ENCODE peak calls at places on chromosomes 4 and X, in eight cellular contexts. D is left ventricle myocardium inferior, K is epithelial cell of esophagus, G is gastrocnemius medialis, E is choroid plexus epithelial cell, U is lower leg skin, W is upper lobe of right lung, S is GM06990. F is an unnamed sample.

GRCh38 chrX:56798866-56799864 is 70.1 kb downstream of the NBDY start:
- DNase-seq in W (peak), K (no peak), E (no peak), G (peak), D (no peak), S (no peak), U (no peak), F (no peak)

GRCh38 chr4:68576272-68577100 is at the start of gene UGT2B17:
- DNase-seq in K (peak), U (no peak), W (no peak), E (no peak), S (peak), D (no peak), G (no peak), F (no peak)

GRCh38 chr4:98519268-98519993 is 139.0 kb downstream of the TSPAN5 start:
- DNase-seq in K (no peak), D (no peak), S (no peak), E (peak), W (no peak), U (no peak), G (no peak), F (no peak)

GRCh38 chr4:185709802-185710486 is 102.0 kb downstream of the SORBS2 start:
- DNase-seq in D (no peak), U (no peak), K (peak), G (peak), W (no peak), S (no peak), E (peak), F (no peak)

GRCh38 chrX:20421275-20421674 is 154.6 kb upstream of the RPS6KA3 start:
- DNase-seq in W (no peak), E (peak), S (no peak), U (no peak), D (no peak), G (no peak), K (no peak), F (no peak)

GRCh38 chr4:16116493-16116990 is 32.7 kb upstream of the PROM1 start:
- DNase-seq in D (no peak), G (peak), E (no peak), K (no peak), U (no peak), S (no peak), W (no peak), F (no peak)

GRCh38 chr4:4200624-4201023 is 26.1 kb downstream of the OTOP1 start:
- DNase-seq in U (no peak), S (no peak), W (no peak), E (peak), K (no peak), G (no peak), D (no peak), F (no peak)

GRCh38 chr4:17448689-17449088 is 63.2 kb downstream of the QDPR start:
- DNase-seq in E (peak), K (peak), G (no peak), U (no peak), D (no peak), W (no peak), S (no peak), F (no peak)

GRCh38 chrX:10034740-10035260 is 67.6 kb downstream of the CLDN34 start:
- DNase-seq in K (no peak), W (no peak), E (no peak), U (no peak), G (no peak), S (no peak), D (no peak), F (no peak)

GRCh38 chr4:88382621-88383020 is 4.0 kb downstream of the HERC6 start:
- DNase-seq in S (no peak), E (peak), D (no peak), U (no peak), K (peak), G (no peak), W (no peak), F (no peak)

GRCh38 chr4:7719354-7720174 is 220.1 kb downstream of the AFAP1 start:
- DNase-seq in E (peak), W (peak), S (no peak), U (no peak), K (peak), G (no peak), D (peak), F (no peak)

GRCh38 chrX:57232658-57233360 is 53.7 kb upstream of the FAAH2 start:
- DNase-seq in W (no peak), G (no peak), D (no peak), S (no peak), U (no peak), K (no peak), E (no peak), F (no peak)

GRCh38 chrX:87621697-87622096 is 104.1 kb downstream of the KLHL4 start:
- DNase-seq in K (peak), U (no peak), E (peak), S (no peak), D (no peak), W (no peak), G (no peak), F (no peak)

GRCh38 chr4:88949605-88950004 is 107.4 kb downstream of the FAM13A start:
- DNase-seq in G (no peak), W (no peak), S (no peak), K (no peak), E (no peak), D (no peak), U (no peak), F (no peak)

GRCh38 chrX:13110427-13111324 is 66.3 kb upstream of the FAM9C start:
- DNase-seq in G (no peak), D (peak), W (no peak), E (peak), S (no peak), U (peak), K (peak), F (peak)

GRCh38 chr4:175422331-175422730 is 389.7 kb downstream of the GPM6A start:
- DNase-seq in G (no peak), U (no peak), W (no peak), E (peak), S (no peak), K (no peak), D (no peak), F (no peak)

GRCh38 chr4:183441276-183441675 is 3.2 kb upstream of the CDKN2AIP start:
- DNase-seq in U (no peak), K (no peak), W (no peak), E (no peak), S (no peak), G (no peak), D (no peak), F (no peak)

GRCh38 chrX:19810809-19811208 is 76.6 kb downstream of the SH3KBP1 start:
- DNase-seq in W (no peak), S (no peak), G (no peak), D (no peak), K (no peak), U (peak), E (peak), F (no peak)

GRCh38 chr4:70508801-70509200 is 9.6 kb upstream of the AMTN start:
- DNase-seq in W (no peak), U (no peak), G (no peak), E (peak), S (no peak), D (no peak), K (no peak), F (no peak)

GRCh38 chr4:127781303-127782024 is 658 bp upstream of the HSPA4L start:
- DNase-seq in D (peak), G (peak), E (peak), K (peak), S (peak), W (peak), U (peak), F (no peak)

GRCh38 chrX:132737743-132738142 is 220.7 kb downstream of the HS6ST2 start:
- DNase-seq in K (peak), S (no peak), E (no peak), G (no peak), D (no peak), W (no peak), U (no peak), F (no peak)

GRCh38 chr4:185201983-185202962 is 1.5 kb downstream of the CFAP97 start:
- DNase-seq in W (no peak), E (peak), S (no peak), U (no peak), D (no peak), K (no peak), G (no peak), F (no peak)

GRCh38 chrX:154980330-154981115 is 42.0 kb downstream of the F8 start:
- DNase-seq in U (peak), W (peak), G (peak), K (peak), D (peak), S (no peak), E (peak), F (peak)

GRCh38 chr4:139416073-139416673 is 37.7 kb upstream of the RAB33B start:
- DNase-seq in E (peak), D (no peak), G (no peak), W (no peak), K (peak), U (no peak), S (no peak), F (peak)

GRCh38 chrX:154091678-154092077 is 5.8 kb downstream of the MECP2 start:
- DNase-seq in G (peak), E (no peak), W (peak), D (no peak), K (no peak), S (no peak), U (no peak), F (no peak)

GRCh38 chr4:8545439-8545765 is 34.8 kb upstream of the GPR78 start:
- DNase-seq in S (no peak), D (no peak), E (no peak), G (no peak), U (no peak), K (no peak), W (peak), F (no peak)

GRCh38 chrX:40172980-40173661 is 75.4 kb upstream of the BCOR start:
- DNase-seq in G (no peak), K (no peak), W (no peak), S (no peak), E (no peak), U (no peak), D (no peak), F (no peak)

GRCh38 chr4:155943610-155944329 is 9.9 kb downstream of the CTSO start:
- DNase-seq in W (no peak), K (no peak), G (no peak), U (no peak), D (no peak), E (no peak), S (no peak), F (no peak)

GRCh38 chrX:17174671-17175070 is 200.3 kb upstream of the NHS start:
- DNase-seq in S (no peak), E (no peak), G (peak), K (no peak), U (peak), D (peak), W (no peak), F (no peak)

GRCh38 chr4:30720021-30720655 is at the start of gene PCDH7:
- DNase-seq in K (peak), G (no peak), W (no peak), S (peak), D (peak), E (peak), U (peak), F (no peak)

GRCh38 chrX:40153335-40154221 is 55.8 kb upstream of the BCOR start:
- DNase-seq in W (peak), K (no peak), E (peak), G (peak), U (no peak), S (peak), D (peak), F (no peak)

GRCh38 chrX:23782863-23783568 is at the start of gene SAT1:
- DNase-seq in W (peak), K (peak), E (peak), U (peak), G (peak), D (peak), S (peak), F (peak)

GRCh38 chr4:3689576-3690551 is 76.3 kb upstream of the ADRA2C start:
- DNase-seq in G (peak), W (peak), U (no peak), E (no peak), K (no peak), S (no peak), D (no peak), F (no peak)

GRCh38 chrX:108090474-108091265 is 672 bp downstream of the PSMD10 start:
- DNase-seq in E (peak), S (no peak), G (no peak), K (peak), D (no peak), W (no peak), U (no peak), F (no peak)

GRCh38 chrX:20437678-20438077 is 171.0 kb upstream of the RPS6KA3 start:
- DNase-seq in G (no peak), K (no peak), S (peak), E (peak), W (no peak), D (no peak), U (no peak), F (no peak)

GRCh38 chr4:145796338-145796737 is 116.4 kb downstream of the C4orf51 start:
- DNase-seq in G (no peak), D (no peak), E (no peak), W (no peak), U (no peak), S (no peak), K (no peak), F (no peak)

GRCh38 chr4:121375262-121375661 is 5.6 kb downstream of the QRFPR start:
- DNase-seq in E (peak), K (peak), W (no peak), G (no peak), U (no peak), D (no peak), S (no peak), F (peak)

GRCh38 chr4:136918772-136919171 is 613.5 kb downstream of the PCDH18 start:
- DNase-seq in U (no peak), S (no peak), K (peak), D (no peak), W (no peak), E (no peak), G (no peak), F (no peak)
- TF ChIP-seq CTCF in U (no peak), S (no peak), K (no peak), D (no peak), W (no peak), E (no peak), G (no peak), F (no peak)

GRCh38 chrX:1536712-1537030 is 314 bp downstream of the P2RY8 start:
- DNase-seq in D (no peak), W (peak), U (no peak), E (no peak), S (no peak), K (no peak), G (no peak), F (no peak)
- H3K4me3 ChIP-seq in D (peak), W (peak), U (no peak), E (no peak), S (peak), K (no peak), G (peak), F (no peak)

GRCh38 chrX:35382966-35383365 is 415.2 kb upstream of the MAGEB16 start:
- DNase-seq in W (no peak), D (no peak), K (no peak), S (no peak), E (no peak), U (no peak), G (no peak), F (no peak)

DNA sequence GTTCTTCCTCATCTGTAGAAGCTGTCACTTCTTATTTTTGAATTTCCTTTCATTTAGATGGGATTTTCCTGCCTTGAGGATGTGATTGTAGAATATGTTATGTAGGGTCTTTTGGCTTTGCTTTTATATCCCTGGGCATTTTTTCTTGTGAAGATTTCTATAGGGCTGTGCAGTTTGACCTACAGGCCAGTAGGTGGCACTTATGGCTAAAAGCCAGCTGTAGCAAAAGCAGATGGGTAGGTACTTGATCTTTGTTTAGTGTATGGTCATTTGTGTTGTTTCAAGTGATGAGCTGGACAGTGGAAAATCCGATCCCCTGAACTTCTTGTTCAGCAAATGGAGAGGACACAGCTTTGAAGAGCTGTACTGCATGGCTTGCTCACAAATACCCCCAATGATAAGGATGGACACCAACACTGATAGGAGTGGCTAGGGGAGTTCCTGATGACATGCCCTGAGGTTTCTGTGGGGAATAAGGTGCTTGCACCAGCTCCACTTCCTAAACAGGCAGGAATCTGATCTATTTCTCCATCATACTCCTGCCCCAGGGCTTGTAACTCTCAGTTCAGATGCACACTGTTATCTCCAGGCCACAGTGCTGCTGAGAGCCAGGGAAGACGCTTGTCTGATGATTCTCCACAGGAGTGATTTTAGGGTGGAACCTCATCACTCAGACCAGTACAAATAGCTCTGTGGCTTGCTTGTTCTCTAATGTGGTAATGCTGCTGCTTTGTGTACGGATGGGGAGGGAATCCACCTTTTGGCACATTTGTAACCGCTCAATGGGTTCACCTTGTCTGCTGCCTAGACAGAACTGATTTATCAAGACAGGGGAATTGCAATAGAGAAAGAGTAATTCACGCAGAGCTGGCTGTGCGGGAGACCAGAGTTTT is 417.1 kb upstream of the MAGEB16 start:
- DNase-seq in S (no peak), W (no peak), U (no peak), E (peak), D (no peak), G (no peak), K (peak), F (no peak)
- TF ChIP-seq CTCF in S (peak), W (peak), U (no peak), E (peak), D (peak), G (no peak), K (peak), F (peak)

DNA sequence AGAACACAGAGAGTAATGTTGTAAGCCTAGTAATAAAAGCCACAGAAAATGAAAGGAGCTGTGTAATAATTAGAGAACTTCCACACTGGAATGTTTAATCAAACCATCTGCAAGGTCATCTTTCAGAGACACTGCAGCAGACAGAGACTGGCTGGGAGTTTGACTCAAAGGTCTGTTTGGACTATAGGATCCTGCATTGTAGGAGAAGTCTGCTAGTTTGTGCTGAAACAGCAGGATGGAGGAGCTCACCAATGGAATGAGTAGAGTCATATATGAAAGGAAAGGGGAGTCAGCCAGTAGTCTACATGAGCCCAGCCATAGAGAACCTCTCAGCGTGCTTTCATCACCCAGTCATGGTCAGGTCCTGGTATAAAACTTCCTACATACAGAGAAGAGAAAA is 4.5 kb upstream of the ACE2 start:
- DNase-seq in G (no peak), D (no peak), W (no peak), U (no peak), K (no peak), E (no peak), S (no peak), F (no peak)
- H3K4me3 ChIP-seq in G (no peak), D (peak), W (no peak), U (no peak), K (no peak), E (no peak), S (no peak), F (no peak)

GRCh38 chr4:2673157-2673556 is 83.0 kb downstream of the TNIP2 start:
- DNase-seq in D (no peak), W (no peak), S (no peak), U (no peak), K (no peak), E (peak), G (no peak), F (no peak)
- TF ChIP-seq CTCF in D (peak), W (peak), S (peak), U (no peak), K (peak), E (peak), G (no peak), F (peak)

DNA sequence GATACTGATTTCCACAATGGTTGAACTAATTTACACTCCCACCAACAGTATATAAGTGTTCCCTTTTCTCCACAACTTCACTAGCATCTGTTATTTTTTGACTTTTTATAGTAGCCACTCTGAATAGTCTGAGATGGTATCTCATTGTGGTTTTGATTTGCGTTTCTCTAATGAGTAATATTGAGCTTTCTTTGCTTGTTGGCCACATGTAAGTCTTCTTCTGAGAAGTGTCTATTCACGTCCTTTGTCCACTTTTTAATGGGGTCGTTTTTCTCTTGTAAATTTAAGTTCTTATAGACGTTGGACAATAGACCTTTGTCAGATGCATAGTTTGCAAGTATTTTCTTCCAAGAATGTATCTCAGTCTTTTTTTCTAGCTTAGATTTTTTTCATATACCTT is 10.0 kb downstream of the FBXW7 start:
- DNase-seq in K (no peak), E (no peak), W (no peak), G (no peak), U (no peak), D (no peak), S (no peak), F (no peak)
- H3K4me3 ChIP-seq in K (no peak), E (no peak), W (no peak), G (no peak), U (no peak), D (no peak), S (peak), F (no peak)

GRCh38 chrX:38375888-38376287 is 23.5 kb downstream of the OTC start:
- DNase-seq in W (no peak), E (peak), S (no peak), D (no peak), U (no peak), K (peak), G (no peak), F (no peak)
- TF ChIP-seq CTCF in W (peak), E (peak), S (peak), D (peak), U (no peak), K (peak), G (no peak), F (peak)

GRCh38 chr4:153788419-153789276 is at the start of gene SFRP2:
- DNase-seq in K (peak), G (no peak), S (no peak), W (peak), U (no peak), D (no peak), E (no peak), F (no peak)
- H3K4me3 ChIP-seq in K (no peak), G (peak), S (no peak), W (peak), U (peak), D (peak), E (no peak), F (peak)

F was measured in astrocyte of the cerebellum.